ENCODE peak calls at places on chromosomes 6 and 20, in eight cellular contexts. One of them, this sample, is unnamed.
A peak's percentile ranks its signal among the peaks of the same experiment; 100 is the strongest.

GRCh38 chr20:25220021-25220730 is 24.7 kb downstream of the ENTPD6 start:
- DNase-seq in right atrium auricular region: no peak
- DNase-seq in colonic mucosa: no peak
- DNase-seq in hypothalamus: no peak
- DNase-seq in Calu3: no peak
- DNase-seq in Caki2: no peak
- DNase-seq in left cardiac atrium: no peak
- DNase-seq in mesendoderm: no peak
- DNase-seq in this sample: no peak

GRCh38 chr6:11869656-11870340 is 91.2 kb upstream of the ADTRP start:
- DNase-seq in right atrium auricular region: no peak
- DNase-seq in colonic mucosa: no peak
- DNase-seq in left cardiac atrium: peak; percentile 51
- DNase-seq in mesendoderm: no peak
- DNase-seq in hypothalamus: no peak
- DNase-seq in Calu3: no peak
- DNase-seq in Caki2: no peak
- DNase-seq in this sample: no peak

GRCh38 chr20:6533828-6534388 is 233.6 kb upstream of the BMP2 start:
- DNase-seq in colonic mucosa: no peak
- DNase-seq in Calu3: no peak
- DNase-seq in Caki2: peak; percentile 98
- DNase-seq in left cardiac atrium: no peak
- DNase-seq in right atrium auricular region: no peak
- DNase-seq in mesendoderm: no peak
- DNase-seq in hypothalamus: no peak
- DNase-seq in this sample: no peak

GRCh38 chr20:47224857-47225256 is 131.6 kb downstream of the ZMYND8 start:
- DNase-seq in Calu3: no peak
- DNase-seq in left cardiac atrium: no peak
- DNase-seq in mesendoderm: no peak
- DNase-seq in hypothalamus: no peak
- DNase-seq in colonic mucosa: no peak
- DNase-seq in right atrium auricular region: no peak
- DNase-seq in Caki2: no peak
- DNase-seq in this sample: no peak

GRCh38 chr20:59042796-59043621 is 423 bp upstream of the PRELID3B start:
- DNase-seq in Caki2: peak; percentile 94
- DNase-seq in colonic mucosa: peak; percentile 94
- DNase-seq in Calu3: peak; percentile 99
- DNase-seq in left cardiac atrium: peak; percentile 96
- DNase-seq in mesendoderm: peak; percentile 92
- DNase-seq in right atrium auricular region: peak; percentile 89
- DNase-seq in hypothalamus: peak; percentile 81
- DNase-seq in this sample: peak; percentile 96

GRCh38 chr6:149852180-149852579 is 12.0 kb downstream of the LRP11 start:
- DNase-seq in hypothalamus: no peak
- DNase-seq in mesendoderm: peak; percentile 46
- DNase-seq in Caki2: no peak
- DNase-seq in Calu3: peak; percentile 58
- DNase-seq in colonic mucosa: no peak
- DNase-seq in right atrium auricular region: no peak
- DNase-seq in left cardiac atrium: peak; percentile 49
- DNase-seq in this sample: no peak

GRCh38 chr6:147508871-147509608 is 550 bp downstream of the SAMD5 start:
- DNase-seq in left cardiac atrium: no peak
- DNase-seq in Calu3: no peak
- DNase-seq in Caki2: no peak
- DNase-seq in right atrium auricular region: no peak
- DNase-seq in mesendoderm: no peak
- DNase-seq in hypothalamus: no peak
- DNase-seq in colonic mucosa: peak; percentile 30
- DNase-seq in this sample: peak; percentile 66

GRCh38 chr6:111564482-111564945 is 41.2 kb downstream of the TRAF3IP2 start:
- DNase-seq in Calu3: no peak
- DNase-seq in Caki2: no peak
- DNase-seq in hypothalamus: no peak
- DNase-seq in colonic mucosa: no peak
- DNase-seq in left cardiac atrium: peak; percentile 72
- DNase-seq in mesendoderm: no peak
- DNase-seq in right atrium auricular region: no peak
- DNase-seq in this sample: peak; percentile 44

GRCh38 chr6:134196568-134197301 is 121.2 kb downstream of the SGK1 start:
- DNase-seq in right atrium auricular region: no peak
- DNase-seq in mesendoderm: no peak
- DNase-seq in colonic mucosa: no peak
- DNase-seq in Calu3: peak; percentile 36
- DNase-seq in left cardiac atrium: no peak
- DNase-seq in hypothalamus: no peak
- DNase-seq in Caki2: no peak
- DNase-seq in this sample: no peak

GRCh38 chr6:43347444-43347843 is 22.0 kb downstream of the ZNF318 start:
- DNase-seq in mesendoderm: no peak
- DNase-seq in hypothalamus: no peak
- DNase-seq in left cardiac atrium: no peak
- DNase-seq in Caki2: no peak
- DNase-seq in Calu3: no peak
- DNase-seq in colonic mucosa: no peak
- DNase-seq in right atrium auricular region: no peak
- DNase-seq in this sample: no peak

GRCh38 chr6:152897807-152898399 is 84.9 kb downstream of the FBXO5 start:
- DNase-seq in mesendoderm: peak; percentile 77
- DNase-seq in Calu3: peak; percentile 75
- DNase-seq in colonic mucosa: peak; percentile 70
- DNase-seq in hypothalamus: peak; percentile 21
- DNase-seq in Caki2: peak; percentile 22
- DNase-seq in right atrium auricular region: peak; percentile 62
- DNase-seq in left cardiac atrium: peak; percentile 32
- DNase-seq in this sample: peak; percentile 98

GRCh38 chr20:37686762-37687477 is 6.9 kb upstream of the CTNNBL1 start:
- DNase-seq in mesendoderm: no peak
- DNase-seq in right atrium auricular region: no peak
- DNase-seq in Calu3: peak; percentile 12
- DNase-seq in left cardiac atrium: no peak
- DNase-seq in Caki2: no peak
- DNase-seq in colonic mucosa: no peak
- DNase-seq in hypothalamus: no peak
- DNase-seq in this sample: peak; percentile 7

GRCh38 chr6:89758830-89759229 is 60.8 kb downstream of the MDN1 start:
- DNase-seq in hypothalamus: no peak
- DNase-seq in right atrium auricular region: no peak
- DNase-seq in Caki2: no peak
- DNase-seq in mesendoderm: no peak
- DNase-seq in Calu3: no peak
- DNase-seq in left cardiac atrium: no peak
- DNase-seq in colonic mucosa: no peak
- DNase-seq in this sample: no peak

GRCh38 chr20:17956099-17956685 is 12.4 kb downstream of the SNX5 start:
- DNase-seq in left cardiac atrium: no peak
- DNase-seq in Caki2: no peak
- DNase-seq in mesendoderm: no peak
- DNase-seq in right atrium auricular region: no peak
- DNase-seq in Calu3: no peak
- DNase-seq in colonic mucosa: no peak
- DNase-seq in hypothalamus: no peak
- DNase-seq in this sample: no peak

GRCh38 chr20:610130-611046 is at the start of gene TCF15:
- DNase-seq in left cardiac atrium: peak; percentile 69
- DNase-seq in hypothalamus: no peak
- DNase-seq in mesendoderm: peak; percentile 78
- DNase-seq in Calu3: no peak
- DNase-seq in Caki2: no peak
- DNase-seq in colonic mucosa: no peak
- DNase-seq in right atrium auricular region: no peak
- DNase-seq in this sample: peak; percentile 85